ENCODE peak calls at places on chromosomes 11 and 22, in seven cellular contexts. A is GM03348; X is M059J; H is left lung; K is midbrain; I is CD8-positive, alpha-beta T cell; U is anterior cingulate cortex. W is an unnamed sample.

GRCh38 chr22:45602824-45603301 is 68.8 kb upstream of the ATXN10 start:
- DNase-seq in A (peak; percentile 74), X (peak; percentile 46), H (no peak), K (no peak), I (no peak), U (no peak), W (peak; percentile 92)

GRCh38 chr22:36432592-36433317 is 45.0 kb upstream of the MYH9 start:
- DNase-seq in A (peak; percentile 56), X (peak; percentile 36), H (no peak), K (no peak), I (no peak), U (no peak), W (no peak)

GRCh38 chr11:116955548-116955947 is 118.1 kb upstream of the APOA1 start:
- DNase-seq in A (no peak), X (no peak), H (no peak), K (no peak), I (no peak), U (no peak), W (no peak)

GRCh38 chr11:45411221-45411946 is 125.2 kb upstream of the SYT13 start:
- DNase-seq in A (peak; percentile 55), X (no peak), H (no peak), K (no peak), I (no peak), U (no peak), W (peak; percentile 60)

GRCh38 chr11:120212259-120212888 is 1.5 kb downstream of the OAF start:
- DNase-seq in A (peak; percentile 42), X (no peak), H (no peak), K (no peak), I (no peak), U (no peak), W (no peak)

GRCh38 chr11:67501854-67502253 is 3.3 kb downstream of the PITPNM1 start:
- DNase-seq in A (no peak), X (no peak), H (no peak), K (no peak), I (no peak), U (no peak), W (no peak)

GRCh38 chr22:23772315-23773246 is at the start of gene MMP11:
- DNase-seq in A (peak; percentile 91), X (peak; percentile 24), H (peak; percentile 59), K (no peak), I (peak; percentile 58), U (no peak), W (peak; percentile 85)

GRCh38 chr11:15769203-15769602 is 587.1 kb downstream of the SOX6 start:
- DNase-seq in A (no peak), X (no peak), H (no peak), K (no peak), I (no peak), U (no peak), W (no peak)

GRCh38 chr11:65329944-65330403 is 3.7 kb upstream of the DPF2 start:
- DNase-seq in A (peak; percentile 68), X (peak; percentile 84), H (peak; percentile 82), K (peak; percentile 91), I (peak; percentile 90), U (peak; percentile 75), W (peak; percentile 66)

GRCh38 chr11:2303627-2304155 is 1.9 kb downstream of the TSPAN32 start:
- DNase-seq in A (no peak), X (no peak), H (no peak), K (no peak), I (no peak), U (no peak), W (no peak)

GRCh38 chr22:36510966-36511881 is 4.4 kb upstream of the FOXRED2 start:
- DNase-seq in A (peak; percentile 65), X (peak; percentile 44), H (no peak), K (no peak), I (peak; percentile 37), U (no peak), W (peak; percentile 69)

GRCh38 chr11:69035959-69036340 is 12.8 kb upstream of the TPCN2 start:
- DNase-seq in A (no peak), X (peak; percentile 37), H (no peak), K (no peak), I (no peak), U (no peak), W (no peak)

GRCh38 chr11:20249313-20249873 is 89.1 kb upstream of the DBX1 start:
- DNase-seq in A (no peak), X (no peak), H (no peak), K (no peak), I (no peak), U (no peak), W (no peak)

GRCh38 chr22:44289429-44290171 is 23.2 kb downstream of the SHISAL1 start:
- DNase-seq in A (peak; percentile 62), X (no peak), H (no peak), K (no peak), I (no peak), U (no peak), W (peak; percentile 58)

GRCh38 chr11:66524304-66525040 is 14.0 kb downstream of the BBS1 start:
- DNase-seq in A (no peak), X (no peak), H (no peak), K (no peak), I (no peak), U (no peak), W (no peak)

GRCh38 chr11:128956401-128957203 is 13.9 kb upstream of the TP53AIP1 start:
- DNase-seq in A (peak; percentile 84), X (peak; percentile 80), H (no peak), K (peak; percentile 79), I (peak; percentile 12), U (peak; percentile 58), W (peak; percentile 74)

GRCh38 chr11:117814204-117814765 is 10.3 kb downstream of the FXYD2 start:
- DNase-seq in A (no peak), X (no peak), H (no peak), K (no peak), I (no peak), U (no peak), W (no peak)

GRCh38 chr22:40418366-40419201 is 48.2 kb downstream of the SGSM3 start:
- DNase-seq in A (no peak), X (no peak), H (no peak), K (no peak), I (peak; percentile 70), U (peak; percentile 45), W (no peak)

GRCh38 chr11:30749268-30749667 is 163.1 kb upstream of the MPPED2 start:
- DNase-seq in A (no peak), X (no peak), H (no peak), K (no peak), I (no peak), U (no peak), W (no peak)

GRCh38 chr11:57885298-57886035 is 123.9 kb downstream of the CTNND1 start:
- DNase-seq in A (peak; percentile 30), X (peak; percentile 33), H (no peak), K (no peak), I (no peak), U (peak; percentile 6), W (peak; percentile 42)

GRCh38 chr11:65552413-65552951 is 5.7 kb downstream of the LTBP3 start:
- DNase-seq in A (no peak), X (no peak), H (no peak), K (no peak), I (no peak), U (no peak), W (no peak)

GRCh38 chr11:1297576-1298473 is 11.6 kb downstream of the TOLLIP start:
- DNase-seq in A (no peak), X (no peak), H (no peak), K (no peak), I (no peak), U (no peak), W (no peak)

GRCh38 chr11:102252339-102252891 is 64.9 kb upstream of the BIRC3 start:
- DNase-seq in A (peak; percentile 44), X (peak; percentile 73), H (no peak), K (no peak), I (no peak), U (no peak), W (peak; percentile 39)

GRCh38 chr22:36303115-36303467 is 50.2 kb downstream of the APOL1 start:
- DNase-seq in A (no peak), X (no peak), H (no peak), K (no peak), I (no peak), U (no peak), W (no peak)

GRCh38 chr11:4072668-4073285 is 21.8 kb upstream of the RRM1 start:
- DNase-seq in A (peak; percentile 85), X (peak; percentile 74), H (no peak), K (peak; percentile 80), I (peak; percentile 56), U (peak; percentile 76), W (peak; percentile 79)

GRCh38 chr11:129992161-129992944 is 10.3 kb downstream of the PRDM10 start:
- DNase-seq in A (no peak), X (peak; percentile 67), H (no peak), K (no peak), I (peak; percentile 44), U (no peak), W (no peak)

GRCh38 chr11:130737866-130738431 is 178.3 kb downstream of the SNX19 start:
- DNase-seq in A (peak; percentile 69), X (peak; percentile 93), H (no peak), K (no peak), I (no peak), U (no peak), W (peak; percentile 78)

GRCh38 chr11:102138677-102139076 is 28.4 kb downstream of the YAP1 start:
- DNase-seq in A (peak; percentile 46), X (peak; percentile 71), H (no peak), K (no peak), I (no peak), U (no peak), W (peak; percentile 28)

GRCh38 chr11:62680825-62681240 is 2.0 kb upstream of the UBXN1 start:
- DNase-seq in A (peak; percentile 82), X (peak; percentile 85), H (no peak), K (no peak), I (peak; percentile 30), U (peak; percentile 16), W (peak; percentile 75)

W was measured in AG20443.